ENCODE peak calls at places on chromosome 1, in five cellular contexts. E, P, R, V and Y are unnamed samples.

GRCh38 chr1:150210086-150210485 is 25.8 kb downstream of the ANP32E start:
- DNase-seq in R (no peak), E (no peak), V (no peak), P (no peak), Y (no peak)

GRCh38 chr1:107963601-107964396 is 1.2 kb downstream of the VAV3 start:
- DNase-seq in V (no peak), R (peak; percentile 57), P (no peak), E (peak; percentile 17), Y (no peak)

GRCh38 chr1:97050501-97050900 is 328.9 kb downstream of the PTBP2 start:
- DNase-seq in E (no peak), R (no peak), P (no peak), V (no peak), Y (peak; percentile 7)

GRCh38 chr1:43550598-43551246 is 20.0 kb downstream of the PTPRF start:
- DNase-seq in E (no peak), R (no peak), V (no peak), P (no peak), Y (no peak)

GRCh38 chr1:157110686-157111085 is 11.1 kb upstream of the ETV3L start:
- DNase-seq in R (no peak), V (no peak), E (no peak), P (no peak), Y (no peak)

GRCh38 chr1:36304970-36305914 is 926 bp upstream of the SH3D21 start:
- DNase-seq in R (peak; percentile 74), V (no peak), E (no peak), P (no peak), Y (no peak)

GRCh38 chr1:182003025-182003725 is 58.3 kb downstream of the ZNF648 start:
- DNase-seq in E (peak; percentile 25), R (no peak), V (no peak), P (no peak), Y (no peak)

GRCh38 chr1:7149080-7149838 is 364.0 kb downstream of the CAMTA1 start:
- DNase-seq in E (peak; percentile 78), P (no peak), R (no peak), V (no peak), Y (no peak)

GRCh38 chr1:112144738-112145426 is 155.4 kb upstream of the KCND3 start:
- DNase-seq in E (peak; percentile 38), P (no peak), R (no peak), V (no peak), Y (no peak)

GRCh38 chr1:49060766-49061165 is 284.1 kb upstream of the BEND5 start:
- DNase-seq in R (no peak), V (no peak), P (peak; percentile 78), E (no peak), Y (no peak)

GRCh38 chr1:7257225-7257624 is 472.0 kb downstream of the CAMTA1 start:
- DNase-seq in E (no peak), R (no peak), P (no peak), V (no peak), Y (no peak)